ENCODE peak calls at places on chromosome 13, in seven cellular contexts. M, V, J, O, U, Y and I are unnamed samples.

GRCh38 chr13:26280295-26280694 is 26.4 kb downstream of the CDK8 start:
- DNase-seq in J (no peak), M (no peak), U (no peak), O (no peak), V (peak; percentile 64), Y (no peak), I (no peak)

GRCh38 chr13:68078457-68078856 is 848.3 kb upstream of the PCDH9 start:
- DNase-seq in U (no peak), O (no peak), Y (no peak), J (no peak), M (no peak), V (no peak), I (no peak)

GRCh38 chr13:79862515-79862914 is 381.6 kb downstream of the NDFIP2 start:
- DNase-seq in M (no peak), U (no peak), Y (no peak), V (no peak), J (no peak), O (no peak), I (no peak)

GRCh38 chr13:106103779-106104178 is 431.7 kb downstream of the EFNB2 start:
- DNase-seq in J (peak; percentile 72), U (no peak), O (no peak), M (no peak), Y (no peak), V (peak; percentile 83), I (peak; percentile 20)

GRCh38 chr13:43988302-43988701 is 108.6 kb downstream of the LACC1 start:
- DNase-seq in U (no peak), J (no peak), Y (no peak), M (no peak), V (no peak), O (no peak), I (no peak)

GRCh38 chr13:79435549-79435948 is 29.5 kb upstream of the RBM26 start:
- DNase-seq in U (no peak), M (no peak), O (no peak), J (peak; percentile 35), Y (no peak), V (peak; percentile 48), I (no peak)

GRCh38 chr13:26019881-26020535 is 31.8 kb downstream of the SHISA2 start:
- DNase-seq in V (peak; percentile 87), M (no peak), Y (no peak), U (peak; percentile 6), O (no peak), J (no peak), I (peak; percentile 48)

GRCh38 chr13:114132419-114133121 is at the start of gene RASA3:
- DNase-seq in O (peak; percentile 95), V (peak; percentile 78), Y (peak; percentile 79), J (peak; percentile 54), U (no peak), M (peak; percentile 83), I (peak; percentile 27)

GRCh38 chr13:47454986-47455385 is 546.1 kb downstream of the SUCLA2 start:
- DNase-seq in U (no peak), V (no peak), J (no peak), Y (no peak), M (no peak), O (no peak), I (no peak)

GRCh38 chr13:87696458-87696857 is 25.3 kb downstream of the SLITRK5 start:
- DNase-seq in M (no peak), U (no peak), V (no peak), O (no peak), J (no peak), Y (no peak), I (no peak)

GRCh38 chr13:101127741-101128353 is 288.5 kb downstream of the NALCN start:
- DNase-seq in J (peak; percentile 25), U (peak; percentile 13), V (peak; percentile 67), O (peak; percentile 73), M (no peak), Y (peak; percentile 19), I (no peak)

GRCh38 chr13:49454388-49455015 is 10.4 kb downstream of the SETDB2 start:
- DNase-seq in V (peak; percentile 17), J (no peak), Y (no peak), U (peak; percentile 77), M (no peak), O (no peak), I (no peak)

GRCh38 chr13:25455146-25455545 is 83.4 kb downstream of the ATP8A2 start:
- DNase-seq in O (no peak), J (no peak), M (no peak), V (no peak), U (no peak), Y (no peak), I (no peak)

GRCh38 chr13:38979891-38980627 is 10.6 kb downstream of the STOML3 start:
- DNase-seq in M (peak; percentile 58), Y (peak; percentile 79), V (no peak), O (peak; percentile 89), J (no peak), U (no peak), I (no peak)

GRCh38 chr13:24228852-24229458 is 68.4 kb downstream of the SPATA13 start:
- DNase-seq in U (peak; percentile 52), M (no peak), Y (peak; percentile 62), J (peak; percentile 72), O (peak; percentile 75), V (peak; percentile 74), I (peak; percentile 28)

GRCh38 chr13:49977992-49978391 is 18.9 kb upstream of the TRIM13 start:
- DNase-seq in V (no peak), O (no peak), Y (no peak), J (no peak), U (no peak), M (no peak), I (no peak)

GRCh38 chr13:31756346-31756745 is 17.0 kb downstream of the RXFP2 start:
- DNase-seq in V (peak; percentile 89), O (no peak), Y (no peak), U (peak; percentile 59), J (no peak), M (no peak), I (no peak)

GRCh38 chr13:75507027-75508001 is 25.3 kb upstream of the TBC1D4 start:
- DNase-seq in V (no peak), Y (no peak), J (no peak), O (no peak), M (no peak), U (no peak), I (no peak)

GRCh38 chr13:106187092-106187491 is 348.4 kb downstream of the EFNB2 start:
- DNase-seq in O (no peak), J (no peak), U (no peak), V (no peak), Y (no peak), M (no peak), I (no peak)

GRCh38 chr13:53010374-53011105 is 18.1 kb upstream of the OLFM4 start:
- DNase-seq in M (no peak), V (no peak), J (no peak), Y (peak; percentile 90), O (no peak), U (no peak), I (peak; percentile 50)

GRCh38 chr13:41206467-41206866 is 12.1 kb upstream of the KBTBD7 start:
- DNase-seq in Y (no peak), J (no peak), O (no peak), U (no peak), M (no peak), V (no peak), I (no peak)

GRCh38 chr13:52348983-52349780 is 56.8 kb downstream of the THSD1 start:
- DNase-seq in M (no peak), U (no peak), Y (no peak), O (no peak), J (peak; percentile 56), V (peak; percentile 57), I (peak; percentile 32)

GRCh38 chr13:90872491-90873025 is 474.9 kb upstream of the MIR17HG start:
- DNase-seq in O (peak; percentile 9), U (no peak), Y (no peak), V (no peak), J (no peak), M (no peak), I (no peak)

GRCh38 chr13:90869580-90869979 is 477.9 kb upstream of the MIR17HG start:
- DNase-seq in O (no peak), V (no peak), M (no peak), U (no peak), Y (no peak), J (no peak), I (no peak)

GRCh38 chr13:90868321-90868920 is 479.1 kb upstream of the MIR17HG start:
- DNase-seq in O (peak; percentile 31), U (no peak), Y (peak; percentile 10), J (peak; percentile 16), M (no peak), V (peak; percentile 39), I (peak; percentile 4)

DNA sequence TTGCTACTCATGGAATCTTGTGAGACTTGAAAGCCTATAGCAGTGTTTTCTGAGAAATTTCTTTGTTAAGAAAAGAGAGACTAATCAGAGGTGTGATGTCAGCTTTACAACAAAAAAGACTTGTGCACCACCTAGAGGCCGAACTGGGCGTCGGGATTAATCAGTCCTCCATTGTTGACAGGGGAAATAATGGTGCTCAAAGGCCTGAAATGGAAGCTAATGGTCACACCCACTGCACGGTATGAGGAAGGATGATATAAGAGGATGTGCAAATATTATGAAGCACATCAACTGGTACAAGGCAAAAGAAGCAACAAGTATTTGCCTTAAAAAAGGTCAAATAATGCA is 480.2 kb upstream of the MIR17HG start:
- DNase-seq in V (peak; percentile 70), O (peak; percentile 81), U (peak; percentile 7), M (peak; percentile 50), J (peak; percentile 75), Y (peak; percentile 59), I (peak; percentile 58)
- TF ChIP-seq CTCF in V (peak; percentile 75), O (peak; percentile 94), U (peak; percentile 75), M (peak; percentile 66), J (peak; percentile 43), Y (peak; percentile 76), I (no peak)

GRCh38 chr13:108218044-108218974 is at the start of gene ABHD13:
- DNase-seq in O (peak; percentile 94), J (peak; percentile 93), Y (peak; percentile 91), U (peak; percentile 70), V (peak; percentile 94), M (peak; percentile 89), I (peak; percentile 80)
- TF ChIP-seq CTCF in O (no peak), J (no peak), Y (no peak), U (no peak), V (no peak), M (no peak), I (no peak)

GRCh38 chr13:99459101-99459500 is 42.2 kb upstream of the TM9SF2 start:
- DNase-seq in J (peak; percentile 14), Y (no peak), V (no peak), U (no peak), M (no peak), O (no peak), I (no peak)
- TF ChIP-seq CTCF in J (no peak), Y (no peak), V (no peak), U (no peak), M (no peak), O (no peak), I (no peak)

GRCh38 chr13:92972751-92973150 is 253.9 kb upstream of the GPC6 start:
- DNase-seq in V (no peak), J (no peak), U (no peak), O (no peak), M (no peak), Y (no peak), I (no peak)

GRCh38 chr13:92966900-92967299 is 259.7 kb upstream of the GPC6 start:
- DNase-seq in O (no peak), Y (no peak), U (no peak), M (no peak), J (no peak), V (no peak), I (no peak)

GRCh38 chr13:92966341-92966740 is 260.3 kb upstream of the GPC6 start:
- DNase-seq in J (no peak), V (no peak), O (no peak), Y (no peak), U (no peak), M (no peak), I (no peak)

GRCh38 chr13:92963029-92963428 is 263.6 kb upstream of the GPC6 start:
- DNase-seq in Y (no peak), O (no peak), M (no peak), J (no peak), U (no peak), V (peak; percentile 28), I (no peak)

GRCh38 chr13:92967923-92968322 is 258.7 kb upstream of the GPC6 start:
- DNase-seq in U (no peak), M (no peak), O (peak; percentile 2), Y (no peak), J (peak; percentile 1), V (peak; percentile 18), I (no peak)
- TF ChIP-seq CTCF in U (peak; percentile 40), M (no peak), O (peak; percentile 26), Y (no peak), J (peak; percentile 27), V (peak; percentile 17), I (no peak)